ENCODE peak calls at places on chromosomes 4 and X, in four cellular contexts. J is H9, Q is IMR-90, T is H1. K is an unnamed sample.

GRCh38 chrX:40176979-40177430 is 79.2 kb upstream of the BCOR start:
- DNase-seq in T (no peak), J (peak; percentile 52), Q (no peak), K (peak; percentile 44)

GRCh38 chr4:123418486-123418931 is 21.9 kb downstream of the SPRY1 start:
- DNase-seq in T (peak; percentile 73), Q (peak; percentile 92), J (peak; percentile 74), K (peak; percentile 97)

GRCh38 chr4:118776166-118776954 is 59.6 kb downstream of the SEC24D start:
- DNase-seq in T (no peak), J (no peak), Q (peak; percentile 70), K (no peak)

GRCh38 chr4:109303141-109303499 is 662 bp upstream of the COL25A1 start:
- DNase-seq in T (no peak), J (no peak), Q (no peak), K (peak; percentile 88)

GRCh38 chr4:101419324-101420135 is 72.2 kb upstream of the PPP3CA start:
- DNase-seq in Q (peak; percentile 41), T (no peak), J (no peak), K (no peak)

GRCh38 chrX:11499076-11500044 is 166.4 kb downstream of the ARHGAP6 start:
- DNase-seq in T (no peak), Q (peak; percentile 78), J (no peak), K (no peak)

GRCh38 chr4:133802741-133803140 is 398.8 kb downstream of the PABPC4L start:
- DNase-seq in T (no peak), J (no peak), Q (peak; percentile 75), K (no peak)

GRCh38 chrX:150163956-150164726 is 199.0 kb upstream of the MAMLD1 start:
- DNase-seq in J (no peak), T (no peak), Q (no peak), K (no peak)

GRCh38 chr4:105631818-105632400 is 76.6 kb downstream of the INTS12 start:
- DNase-seq in J (no peak), T (no peak), Q (no peak), K (no peak)

GRCh38 chr4:74768857-74769525 is 25.3 kb downstream of the BTC start:
- DNase-seq in T (no peak), J (no peak), Q (peak; percentile 9), K (no peak)

GRCh38 chr4:6935961-6936360 is 26.3 kb downstream of the TBC1D14 start:
- DNase-seq in Q (no peak), T (no peak), J (no peak), K (no peak)

GRCh38 chr4:30714408-30715031 is 5.6 kb upstream of the PCDH7 start:
- DNase-seq in T (no peak), J (peak; percentile 55), Q (peak; percentile 59), K (peak; percentile 83)

GRCh38 chr4:5654791-5655190 is 53.6 kb downstream of the EVC2 start:
- DNase-seq in Q (no peak), J (no peak), T (no peak), K (no peak)

GRCh38 chrX:20479896-20480295 is 213.2 kb upstream of the RPS6KA3 start:
- DNase-seq in Q (no peak), T (no peak), J (no peak), K (no peak)

GRCh38 chr4:110216079-110216478 is 17.7 kb upstream of the ELOVL6 start:
- DNase-seq in J (no peak), T (no peak), Q (peak; percentile 39), K (no peak)

GRCh38 chrX:72394518-72395163 is 88.9 kb upstream of the CITED1 start:
- DNase-seq in Q (peak; percentile 50), T (no peak), J (no peak), K (no peak)

GRCh38 chrX:132330156-132330729 is 111.0 kb upstream of the RAP2C start:
- DNase-seq in T (no peak), Q (no peak), J (no peak), K (no peak)

GRCh38 chr4:186728631-186729271 is 5.1 kb upstream of the FAT1 start:
- DNase-seq in T (no peak), Q (no peak), J (no peak), K (peak; percentile 54)

GRCh38 chr4:54587516-54587915 is 70.2 kb upstream of the KIT start:
- DNase-seq in Q (no peak), T (no peak), J (no peak), K (no peak)

GRCh38 chr4:18593297-18594002 is 571.9 kb upstream of the LCORL start:
- DNase-seq in J (peak; percentile 70), T (peak; percentile 47), Q (peak; percentile 74), K (peak; percentile 82)

GRCh38 chr4:31655328-31655727 is 935.2 kb downstream of the PCDH7 start:
- DNase-seq in J (no peak), Q (peak; percentile 17), T (no peak), K (no peak)

GRCh38 chrX:63250253-63250868 is 100.8 kb downstream of the SPIN4 start:
- DNase-seq in J (peak; percentile 38), Q (peak; percentile 85), T (no peak), K (peak; percentile 85)

GRCh38 chrX:103254171-103254824 is 657 bp downstream of the TCEAL8 start:
- DNase-seq in Q (peak; percentile 23), T (peak; percentile 66), J (peak; percentile 98), K (peak; percentile 98)

GRCh38 chrX:103256651-103257050 is 1.7 kb upstream of the TCEAL8 start:
- DNase-seq in Q (no peak), J (no peak), T (no peak), K (no peak)

GRCh38 chrX:103258275-103258674 is 3.3 kb upstream of the TCEAL8 start:
- DNase-seq in T (no peak), Q (no peak), J (no peak), K (no peak)

GRCh38 chrX:103253608-103254007 is 1.3 kb downstream of the TCEAL8 start:
- DNase-seq in Q (no peak), J (no peak), T (no peak), K (peak; percentile 70)

DNA sequence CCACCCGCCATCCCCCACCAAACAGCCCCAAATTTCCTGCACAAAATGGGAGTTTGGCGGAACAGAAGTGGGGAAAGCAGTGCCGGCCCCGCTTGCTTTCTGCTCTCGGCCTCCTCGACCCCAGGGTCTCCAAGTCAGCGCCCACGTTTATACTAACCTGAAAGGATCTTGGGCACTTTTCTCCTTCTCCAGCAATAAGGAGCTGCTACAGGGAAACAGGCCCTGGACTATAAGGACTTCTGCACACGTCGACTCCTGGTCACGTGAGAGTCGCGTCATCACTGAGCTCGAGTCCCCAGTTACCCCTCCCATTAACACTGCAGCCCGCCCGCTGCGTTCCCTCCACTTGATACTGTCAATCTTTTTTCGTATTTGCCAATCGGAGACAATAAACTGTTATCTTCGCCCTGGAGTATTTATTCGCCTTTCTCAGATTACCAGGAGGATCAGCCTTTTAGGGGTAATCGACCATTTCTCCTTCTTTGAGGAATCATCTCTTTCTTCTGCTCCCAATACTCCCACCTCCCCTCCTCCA is at the start of gene TCEAL8:
- DNase-seq in J (peak; percentile 90), T (peak; percentile 31), Q (peak; percentile 74), K (peak; percentile 94)
- H2BK5ac ChIP-seq in J (no peak within 1 kb of the TSS), T (peak within 1 kb of the TSS; percentile 29), Q (peak within 1 kb of the TSS; percentile 73), K (peak within 1 kb of the TSS; percentile 82)

GRCh38 chr4:106816501-106816900 is 219.6 kb downstream of the DKK2 start:
- DNase-seq in Q (peak; percentile 17), T (no peak), J (no peak), K (peak; percentile 39)
- H3K56ac ChIP-seq in Q (no peak overlapping the region), T (no peak overlapping the region), J (no peak overlapping the region), K (no peak overlapping the region)

GRCh38 chr4:151205722-151206121 is 71.2 kb upstream of the PRSS48 start:
- DNase-seq in Q (no peak), T (no peak), J (no peak), K (no peak)

GRCh38 chr4:151204925-151205524 is 71.9 kb upstream of the PRSS48 start:
- DNase-seq in Q (no peak), T (no peak), J (no peak), K (no peak)

GRCh38 chr4:151202381-151202780 is 74.6 kb upstream of the PRSS48 start:
- DNase-seq in J (no peak), Q (no peak), T (no peak), K (no peak)

GRCh38 chr4:151199496-151200190 is 77.3 kb upstream of the PRSS48 start:
- DNase-seq in Q (no peak), J (no peak), T (no peak), K (no peak)

GRCh38 chr4:151202851-151203455 is 74.0 kb upstream of the PRSS48 start:
- DNase-seq in T (no peak), Q (peak; percentile 14), J (no peak), K (peak; percentile 62)
- H2BK5ac ChIP-seq in T (no peak overlapping the region), Q (no peak overlapping the region), J (no peak overlapping the region), K (no peak overlapping the region)

GRCh38 chr4:56496241-56496640 is 9.3 kb upstream of the ARL9 start:
- DNase-seq in T (no peak), Q (no peak), J (no peak), K (no peak)
- H3K56ac ChIP-seq in T (no peak overlapping the region), Q (no peak overlapping the region), J (no peak overlapping the region), K (no peak overlapping the region)

GRCh38 chr4:157012781-157013180 is 41.2 kb upstream of the PDGFC start:
- DNase-seq in J (no peak), Q (peak; percentile 79), T (no peak), K (peak; percentile 40)
- H2BK5ac ChIP-seq in J (no peak overlapping the region), Q (peak overlapping the region; percentile 7), T (no peak overlapping the region), K (no peak overlapping the region)

GRCh38 chr4:84901745-84902283 is 64.7 kb downstream of the WDFY3 start:
- DNase-seq in T (no peak), Q (no peak), J (no peak), K (no peak)
- H3K56ac ChIP-seq in T (no peak overlapping the region), Q (no peak overlapping the region), J (no peak overlapping the region), K (no peak overlapping the region)

DNA sequence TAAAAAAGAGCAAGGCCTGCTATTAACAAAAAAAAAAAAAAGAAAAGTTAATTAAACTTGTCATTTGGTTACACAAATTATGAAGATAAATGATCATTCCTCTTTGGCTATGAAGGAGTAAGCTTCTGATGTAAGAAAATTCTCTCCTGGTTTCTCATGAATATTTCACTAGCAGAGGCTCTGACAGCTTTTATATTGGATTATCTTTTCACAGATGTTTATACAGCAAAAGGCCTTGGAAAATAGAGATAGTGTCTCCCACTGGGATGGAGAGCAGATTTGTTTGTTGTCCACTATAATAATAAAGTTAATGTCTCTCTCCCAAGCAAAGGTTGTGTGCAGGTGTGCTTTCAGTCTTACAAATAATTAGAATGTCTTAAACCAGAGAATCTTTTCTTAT is 40.7 kb upstream of the PDGFC start:
- DNase-seq in J (no peak), Q (no peak), T (no peak), K (no peak)
- H2BK5ac ChIP-seq in J (no peak overlapping the region), Q (peak overlapping the region; percentile 7), T (no peak overlapping the region), K (no peak overlapping the region)

GRCh38 chrX:27600686-27601085 is 10.5 kb downstream of the DCAF8L2 start:
- DNase-seq in J (no peak), T (no peak), Q (no peak), K (no peak)

GRCh38 chrX:27597506-27597905 is 7.4 kb downstream of the DCAF8L2 start:
- DNase-seq in T (no peak), Q (no peak), J (no peak), K (no peak)

GRCh38 chrX:27599928-27600327 is 9.8 kb downstream of the DCAF8L2 start:
- DNase-seq in J (no peak), T (no peak), Q (peak; percentile 33), K (no peak)

GRCh38 chrX:27598312-27598711 is 8.2 kb downstream of the DCAF8L2 start:
- DNase-seq in J (no peak), T (no peak), Q (no peak), K (peak; percentile 84)
- H3K56ac ChIP-seq in J (no peak overlapping the region), T (no peak overlapping the region), Q (no peak overlapping the region), K (no peak overlapping the region)